ENCODE peak calls at places on chromosomes 4 and X, in nine cellular contexts. One of them, this sample, is unnamed.

GRCh38 chr4:44448548-44449443 is at the start of gene KCTD8:
- DNase-seq in B cell: no peak
- DNase-seq in WTC11: peak; percentile 96
- DNase-seq in OCI-LY7: peak; percentile 53
- DNase-seq in GM12865: peak; percentile 83
- DNase-seq in mucosa of descending colon: peak; percentile 76
- DNase-seq in cardiac fibroblast: peak; percentile 80
- DNase-seq in HFF-Myc: peak; percentile 12
- DNase-seq in PC-9: no peak
- DNase-seq in this sample: peak; percentile 83

GRCh38 chr4:7428261-7429068 is 6.3 kb downstream of the PSAPL1 start:
- DNase-seq in WTC11: peak; percentile 41
- DNase-seq in cardiac fibroblast: no peak
- DNase-seq in OCI-LY7: no peak
- DNase-seq in GM12865: no peak
- DNase-seq in HFF-Myc: no peak
- DNase-seq in B cell: no peak
- DNase-seq in mucosa of descending colon: no peak
- DNase-seq in PC-9: no peak
- DNase-seq in this sample: no peak

GRCh38 chr4:93199492-93199891 is 629.1 kb upstream of the ATOH1 start:
- DNase-seq in B cell: no peak
- DNase-seq in PC-9: no peak
- DNase-seq in HFF-Myc: peak; percentile 9
- DNase-seq in mucosa of descending colon: no peak
- DNase-seq in cardiac fibroblast: peak; percentile 54
- DNase-seq in OCI-LY7: peak; percentile 4
- DNase-seq in WTC11: peak; percentile 23
- DNase-seq in GM12865: peak; percentile 26
- DNase-seq in this sample: peak; percentile 4

GRCh38 chr4:6221296-6221850 is 21.0 kb upstream of the JAKMIP1 start:
- DNase-seq in OCI-LY7: no peak
- DNase-seq in mucosa of descending colon: no peak
- DNase-seq in B cell: no peak
- DNase-seq in cardiac fibroblast: no peak
- DNase-seq in HFF-Myc: no peak
- DNase-seq in GM12865: no peak
- DNase-seq in WTC11: no peak
- DNase-seq in PC-9: no peak
- DNase-seq in this sample: no peak

GRCh38 chr4:80646061-80646460 is 310.5 kb downstream of the CFAP299 start:
- DNase-seq in OCI-LY7: no peak
- DNase-seq in mucosa of descending colon: no peak
- DNase-seq in PC-9: no peak
- DNase-seq in WTC11: no peak
- DNase-seq in B cell: no peak
- DNase-seq in GM12865: no peak
- DNase-seq in HFF-Myc: peak; percentile 9
- DNase-seq in cardiac fibroblast: no peak
- DNase-seq in this sample: no peak

GRCh38 chrX:70433848-70434351 is 10.7 kb upstream of the DLG3 start:
- DNase-seq in B cell: peak; percentile 73
- DNase-seq in WTC11: peak; percentile 78
- DNase-seq in PC-9: peak; percentile 44
- DNase-seq in mucosa of descending colon: peak; percentile 87
- DNase-seq in HFF-Myc: no peak
- DNase-seq in OCI-LY7: peak; percentile 78
- DNase-seq in GM12865: peak; percentile 82
- DNase-seq in cardiac fibroblast: peak; percentile 55
- DNase-seq in this sample: peak; percentile 56

GRCh38 chrX:101485212-101486064 is at the start of gene ARMCX4:
- DNase-seq in PC-9: no peak
- DNase-seq in mucosa of descending colon: peak; percentile 28
- DNase-seq in GM12865: peak; percentile 21
- DNase-seq in cardiac fibroblast: peak; percentile 65
- DNase-seq in HFF-Myc: peak; percentile 27
- DNase-seq in WTC11: peak; percentile 70
- DNase-seq in OCI-LY7: no peak
- DNase-seq in B cell: no peak
- DNase-seq in this sample: peak; percentile 60

GRCh38 chr4:76830612-76831474 is 67.1 kb downstream of the SOWAHB start:
- DNase-seq in WTC11: no peak
- DNase-seq in GM12865: no peak
- DNase-seq in PC-9: peak; percentile 71
- DNase-seq in B cell: no peak
- DNase-seq in mucosa of descending colon: peak; percentile 57
- DNase-seq in cardiac fibroblast: peak; percentile 88
- DNase-seq in OCI-LY7: no peak
- DNase-seq in HFF-Myc: peak; percentile 91
- DNase-seq in this sample: no peak

GRCh38 chr4:158051401-158052235 is 121.2 kb downstream of the GASK1B start:
- DNase-seq in HFF-Myc: no peak
- DNase-seq in mucosa of descending colon: no peak
- DNase-seq in GM12865: no peak
- DNase-seq in OCI-LY7: no peak
- DNase-seq in cardiac fibroblast: peak; percentile 96
- DNase-seq in B cell: no peak
- DNase-seq in WTC11: no peak
- DNase-seq in PC-9: no peak
- DNase-seq in this sample: no peak

GRCh38 chrX:74286950-74287349 is 17.0 kb upstream of the ZCCHC13 start:
- DNase-seq in OCI-LY7: no peak
- DNase-seq in GM12865: no peak
- DNase-seq in WTC11: no peak
- DNase-seq in PC-9: peak; percentile 39
- DNase-seq in cardiac fibroblast: peak; percentile 12
- DNase-seq in B cell: no peak
- DNase-seq in mucosa of descending colon: no peak
- DNase-seq in HFF-Myc: no peak
- DNase-seq in this sample: no peak

GRCh38 chr4:84032372-84032771 is 466.7 kb downstream of the NKX6-1 start:
- DNase-seq in PC-9: no peak
- DNase-seq in HFF-Myc: no peak
- DNase-seq in WTC11: no peak
- DNase-seq in B cell: no peak
- DNase-seq in OCI-LY7: no peak
- DNase-seq in GM12865: peak; percentile 90
- DNase-seq in mucosa of descending colon: no peak
- DNase-seq in cardiac fibroblast: no peak
- DNase-seq in this sample: no peak

DNA sequence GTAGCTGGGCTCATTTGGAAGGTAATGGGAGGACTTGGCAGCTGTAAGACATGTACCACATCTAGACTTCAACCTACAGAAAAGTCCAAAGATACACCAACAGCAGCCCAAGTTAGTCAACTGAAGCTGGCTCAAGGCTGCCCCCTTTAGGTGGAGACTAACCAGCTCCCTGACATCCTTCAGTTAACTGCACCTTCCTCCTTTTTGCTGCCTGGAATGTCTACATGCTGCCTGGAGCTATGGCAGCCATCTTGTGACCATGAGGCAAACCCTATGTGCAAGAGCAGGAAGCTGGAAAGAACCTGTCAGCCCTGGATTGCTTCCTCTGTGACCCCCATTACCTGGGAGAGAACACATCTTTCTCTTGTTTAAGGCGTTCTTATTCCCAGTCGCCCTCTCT is 25.8 kb downstream of the ARSD start:
- DNase-seq in HFF-Myc: no peak
- DNase-seq in WTC11: no peak
- DNase-seq in cardiac fibroblast: no peak
- DNase-seq in B cell: no peak
- DNase-seq in mucosa of descending colon: no peak
- DNase-seq in OCI-LY7: no peak
- DNase-seq in PC-9: no peak
- DNase-seq in GM12865: no peak
- DNase-seq in this sample: no peak
- TF ChIP-seq CTCF in HFF-Myc: no peak
- TF ChIP-seq CTCF in WTC11: no peak
- TF ChIP-seq CTCF in cardiac fibroblast: no peak
- TF ChIP-seq CTCF in B cell: no peak
- TF ChIP-seq CTCF in mucosa of descending colon: no peak
- TF ChIP-seq CTCF in OCI-LY7: peak; percentile 19
- TF ChIP-seq CTCF in PC-9: no peak
- TF ChIP-seq CTCF in GM12865: no peak
- TF ChIP-seq CTCF in this sample: peak; percentile 33

GRCh38 chr4:4420421-4420820 is 33.5 kb downstream of the NSG1 start:
- DNase-seq in mucosa of descending colon: no peak
- DNase-seq in OCI-LY7: no peak
- DNase-seq in WTC11: no peak
- DNase-seq in PC-9: no peak
- DNase-seq in GM12865: no peak
- DNase-seq in HFF-Myc: no peak
- DNase-seq in cardiac fibroblast: no peak
- DNase-seq in B cell: no peak
- DNase-seq in this sample: no peak

GRCh38 chr4:4419896-4420295 is 33.0 kb downstream of the NSG1 start:
- DNase-seq in B cell: no peak
- DNase-seq in cardiac fibroblast: no peak
- DNase-seq in HFF-Myc: no peak
- DNase-seq in WTC11: no peak
- DNase-seq in OCI-LY7: no peak
- DNase-seq in mucosa of descending colon: no peak
- DNase-seq in GM12865: no peak
- DNase-seq in PC-9: no peak
- DNase-seq in this sample: no peak

GRCh38 chr4:4416981-4417380 is 30.1 kb downstream of the NSG1 start:
- DNase-seq in WTC11: no peak
- DNase-seq in GM12865: no peak
- DNase-seq in cardiac fibroblast: no peak
- DNase-seq in PC-9: no peak
- DNase-seq in HFF-Myc: no peak
- DNase-seq in B cell: no peak
- DNase-seq in OCI-LY7: no peak
- DNase-seq in mucosa of descending colon: no peak
- DNase-seq in this sample: no peak

GRCh38 chr4:4417886-4418285 is 31.0 kb downstream of the NSG1 start:
- DNase-seq in WTC11: no peak
- DNase-seq in cardiac fibroblast: no peak
- DNase-seq in PC-9: no peak
- DNase-seq in HFF-Myc: no peak
- DNase-seq in OCI-LY7: no peak
- DNase-seq in mucosa of descending colon: no peak
- DNase-seq in B cell: no peak
- DNase-seq in GM12865: no peak
- DNase-seq in this sample: no peak

GRCh38 chr4:4418676-4419370 is 31.9 kb downstream of the NSG1 start:
- DNase-seq in B cell: no peak
- DNase-seq in GM12865: no peak
- DNase-seq in mucosa of descending colon: no peak
- DNase-seq in HFF-Myc: no peak
- DNase-seq in PC-9: no peak
- DNase-seq in WTC11: no peak
- DNase-seq in cardiac fibroblast: no peak
- DNase-seq in OCI-LY7: no peak
- DNase-seq in this sample: no peak
- TF ChIP-seq CTCF in B cell: no peak
- TF ChIP-seq CTCF in GM12865: no peak
- TF ChIP-seq CTCF in mucosa of descending colon: no peak
- TF ChIP-seq CTCF in HFF-Myc: no peak
- TF ChIP-seq CTCF in PC-9: no peak
- TF ChIP-seq CTCF in WTC11: no peak
- TF ChIP-seq CTCF in cardiac fibroblast: no peak
- TF ChIP-seq CTCF in OCI-LY7: no peak
- TF ChIP-seq CTCF in this sample: no peak

GRCh38 chr4:132332932-132333722 is 816.0 kb upstream of the PCDH10 start:
- DNase-seq in PC-9: no peak
- DNase-seq in HFF-Myc: no peak
- DNase-seq in GM12865: no peak
- DNase-seq in WTC11: no peak
- DNase-seq in mucosa of descending colon: no peak
- DNase-seq in OCI-LY7: peak; percentile 23
- DNase-seq in cardiac fibroblast: peak; percentile 11
- DNase-seq in B cell: no peak
- DNase-seq in this sample: no peak
- TF ChIP-seq CTCF in PC-9: peak; percentile 59
- TF ChIP-seq CTCF in HFF-Myc: no peak
- TF ChIP-seq CTCF in GM12865: no peak
- TF ChIP-seq CTCF in WTC11: no peak
- TF ChIP-seq CTCF in mucosa of descending colon: no peak
- TF ChIP-seq CTCF in OCI-LY7: peak; percentile 76
- TF ChIP-seq CTCF in cardiac fibroblast: no peak
- TF ChIP-seq CTCF in B cell: no peak
- TF ChIP-seq CTCF in this sample: peak; percentile 59

GRCh38 chr4:52665592-52665991 is 6.5 kb upstream of the USP46 start:
- DNase-seq in mucosa of descending colon: no peak
- DNase-seq in GM12865: peak; percentile 63
- DNase-seq in WTC11: no peak
- DNase-seq in OCI-LY7: peak; percentile 62
- DNase-seq in B cell: no peak
- DNase-seq in HFF-Myc: no peak
- DNase-seq in PC-9: no peak
- DNase-seq in cardiac fibroblast: peak; percentile 20
- DNase-seq in this sample: no peak
- TF ChIP-seq CTCF in mucosa of descending colon: no peak
- TF ChIP-seq CTCF in GM12865: peak; percentile 32
- TF ChIP-seq CTCF in WTC11: no peak
- TF ChIP-seq CTCF in OCI-LY7: peak; percentile 76
- TF ChIP-seq CTCF in B cell: no peak
- TF ChIP-seq CTCF in HFF-Myc: peak; percentile 24
- TF ChIP-seq CTCF in PC-9: peak; percentile 43
- TF ChIP-seq CTCF in cardiac fibroblast: peak; percentile 6
- TF ChIP-seq CTCF in this sample: no peak

GRCh38 chrX:53047228-53047627 is 1.4 kb upstream of the GPR173 start:
- DNase-seq in GM12865: no peak
- DNase-seq in OCI-LY7: peak; percentile 9
- DNase-seq in WTC11: no peak
- DNase-seq in B cell: no peak
- DNase-seq in mucosa of descending colon: no peak
- DNase-seq in cardiac fibroblast: peak; percentile 16
- DNase-seq in PC-9: no peak
- DNase-seq in HFF-Myc: no peak
- DNase-seq in this sample: no peak
- TF ChIP-seq CTCF in GM12865: no peak
- TF ChIP-seq CTCF in OCI-LY7: peak; percentile 52
- TF ChIP-seq CTCF in WTC11: no peak
- TF ChIP-seq CTCF in B cell: no peak
- TF ChIP-seq CTCF in mucosa of descending colon: no peak
- TF ChIP-seq CTCF in cardiac fibroblast: peak; percentile 26
- TF ChIP-seq CTCF in PC-9: peak; percentile 29
- TF ChIP-seq CTCF in HFF-Myc: peak; percentile 42
- TF ChIP-seq CTCF in this sample: peak; percentile 41

GRCh38 chrX:153190384-153190783 is 11.3 kb downstream of the MAGEA1 start:
- DNase-seq in mucosa of descending colon: no peak
- DNase-seq in WTC11: no peak
- DNase-seq in B cell: no peak
- DNase-seq in OCI-LY7: no peak
- DNase-seq in GM12865: no peak
- DNase-seq in cardiac fibroblast: peak; percentile 0
- DNase-seq in HFF-Myc: no peak
- DNase-seq in PC-9: no peak
- DNase-seq in this sample: no peak
- TF ChIP-seq CTCF in mucosa of descending colon: no peak
- TF ChIP-seq CTCF in WTC11: no peak
- TF ChIP-seq CTCF in B cell: no peak
- TF ChIP-seq CTCF in OCI-LY7: no peak
- TF ChIP-seq CTCF in GM12865: no peak
- TF ChIP-seq CTCF in cardiac fibroblast: no peak
- TF ChIP-seq CTCF in HFF-Myc: no peak
- TF ChIP-seq CTCF in PC-9: no peak
- TF ChIP-seq CTCF in this sample: no peak

This sample was measured in neural crest cell.